ENCODE peak calls at places on chromosomes 13 and 19, in six cellular contexts. One of them, this sample, is unnamed. For H3K4me1, the result is how much of the 10 kb centered on the place peaks cover.

GRCh38 chr19:56671613-56671994 is at the start of gene ZNF835:
- DNase-seq in H9: no peak
- DNase-seq in mammary epithelial cell: no peak
- DNase-seq in IMR-90: no peak
- DNase-seq in neural progenitor cell: no peak
- DNase-seq in endothelial cell of umbilical vein: no peak
- DNase-seq in this sample: no peak

GRCh38 chr19:45568732-45569131 is 15.9 kb downstream of the OPA3 start:
- DNase-seq in mammary epithelial cell: peak
- DNase-seq in neural progenitor cell: no peak
- DNase-seq in H9: no peak
- DNase-seq in endothelial cell of umbilical vein: peak
- DNase-seq in IMR-90: peak
- DNase-seq in this sample: peak

GRCh38 chr19:14113762-14114414 is 3.7 kb downstream of the PRKACA start:
- DNase-seq in IMR-90: no peak
- DNase-seq in endothelial cell of umbilical vein: no peak
- DNase-seq in H9: no peak
- DNase-seq in neural progenitor cell: no peak
- DNase-seq in mammary epithelial cell: no peak
- DNase-seq in this sample: no peak

GRCh38 chr13:105365831-105366230 is 1169.6 kb downstream of the EFNB2 start:
- DNase-seq in H9: no peak
- DNase-seq in neural progenitor cell: no peak
- DNase-seq in IMR-90: no peak
- DNase-seq in endothelial cell of umbilical vein: no peak
- DNase-seq in mammary epithelial cell: peak
- DNase-seq in this sample: no peak

GRCh38 chr19:29086182-29086581 is 126.8 kb downstream of the UQCRFS1 start:
- DNase-seq in mammary epithelial cell: no peak
- DNase-seq in neural progenitor cell: no peak
- DNase-seq in H9: no peak
- DNase-seq in IMR-90: no peak
- DNase-seq in endothelial cell of umbilical vein: no peak
- DNase-seq in this sample: no peak

GRCh38 chr13:98845726-98846125 is 93.3 kb upstream of the SLC15A1 start:
- DNase-seq in IMR-90: no peak
- DNase-seq in mammary epithelial cell: no peak
- DNase-seq in H9: no peak
- DNase-seq in endothelial cell of umbilical vein: no peak
- DNase-seq in neural progenitor cell: no peak
- DNase-seq in this sample: no peak

GRCh38 chr13:45472171-45472705 is 7.5 kb downstream of the COG3 start:
- DNase-seq in mammary epithelial cell: no peak
- DNase-seq in endothelial cell of umbilical vein: no peak
- DNase-seq in H9: no peak
- DNase-seq in neural progenitor cell: no peak
- DNase-seq in IMR-90: peak
- DNase-seq in this sample: peak

GRCh38 chr13:87656311-87656710 is 14.9 kb upstream of the SLITRK5 start:
- DNase-seq in H9: no peak
- DNase-seq in IMR-90: no peak
- DNase-seq in neural progenitor cell: peak
- DNase-seq in endothelial cell of umbilical vein: no peak
- DNase-seq in mammary epithelial cell: no peak
- DNase-seq in this sample: no peak

GRCh38 chr13:48586591-48587103 is 53.8 kb upstream of the RCBTB2 start:
- DNase-seq in mammary epithelial cell: no peak
- DNase-seq in endothelial cell of umbilical vein: peak
- DNase-seq in H9: no peak
- DNase-seq in neural progenitor cell: no peak
- DNase-seq in IMR-90: peak
- DNase-seq in this sample: no peak

GRCh38 chr13:35388979-35389378 is 87.5 kb downstream of the MAB21L1 start:
- DNase-seq in H9: no peak
- DNase-seq in IMR-90: peak
- DNase-seq in neural progenitor cell: no peak
- DNase-seq in mammary epithelial cell: no peak
- DNase-seq in endothelial cell of umbilical vein: peak
- DNase-seq in this sample: peak

GRCh38 chr19:29292146-29292545 is 79.2 kb upstream of the UQCRFS1 start:
- DNase-seq in mammary epithelial cell: no peak
- DNase-seq in endothelial cell of umbilical vein: no peak
- DNase-seq in IMR-90: no peak
- DNase-seq in H9: no peak
- DNase-seq in neural progenitor cell: no peak
- DNase-seq in this sample: no peak

GRCh38 chr13:30720470-30720869 is 14.9 kb upstream of the ALOX5AP start:
- DNase-seq in IMR-90: no peak
- DNase-seq in neural progenitor cell: no peak
- DNase-seq in H9: no peak
- DNase-seq in mammary epithelial cell: no peak
- DNase-seq in endothelial cell of umbilical vein: no peak
- DNase-seq in this sample: peak

GRCh38 chr13:98254541-98254940 is 77.5 kb upstream of the RNF113B start:
- DNase-seq in IMR-90: peak
- DNase-seq in mammary epithelial cell: no peak
- DNase-seq in endothelial cell of umbilical vein: no peak
- DNase-seq in H9: no peak
- DNase-seq in neural progenitor cell: no peak
- DNase-seq in this sample: peak

GRCh38 chr19:13022111-13022858 is 27.0 kb downstream of the NFIX start:
- DNase-seq in mammary epithelial cell: peak
- DNase-seq in neural progenitor cell: no peak
- DNase-seq in endothelial cell of umbilical vein: no peak
- DNase-seq in IMR-90: peak
- DNase-seq in H9: no peak
- DNase-seq in this sample: peak

GRCh38 chr19:29287061-29287460 is 74.1 kb upstream of the UQCRFS1 start:
- DNase-seq in IMR-90: no peak
- DNase-seq in endothelial cell of umbilical vein: no peak
- DNase-seq in neural progenitor cell: no peak
- DNase-seq in mammary epithelial cell: no peak
- DNase-seq in H9: no peak
- DNase-seq in this sample: no peak

GRCh38 chr19:3844596-3844995 is 24.2 kb downstream of the ZFR2 start:
- DNase-seq in endothelial cell of umbilical vein: no peak
- DNase-seq in H9: no peak
- DNase-seq in IMR-90: peak
- DNase-seq in mammary epithelial cell: no peak
- DNase-seq in neural progenitor cell: no peak
- DNase-seq in this sample: peak

GRCh38 chr19:42191855-42192254 is 25.6 kb downstream of the DEDD2 start:
- DNase-seq in IMR-90: peak
- DNase-seq in neural progenitor cell: no peak
- DNase-seq in H9: no peak
- DNase-seq in endothelial cell of umbilical vein: no peak
- DNase-seq in mammary epithelial cell: peak
- DNase-seq in this sample: peak

GRCh38 chr19:38252385-38252784 is 3.8 kb downstream of the PPP1R14A start:
- DNase-seq in H9: no peak
- DNase-seq in IMR-90: no peak
- DNase-seq in mammary epithelial cell: no peak
- DNase-seq in endothelial cell of umbilical vein: no peak
- DNase-seq in neural progenitor cell: no peak
- DNase-seq in this sample: no peak

GRCh38 chr19:31783592-31783991 is 434.4 kb upstream of the TSHZ3 start:
- DNase-seq in mammary epithelial cell: no peak
- DNase-seq in IMR-90: no peak
- DNase-seq in H9: no peak
- DNase-seq in neural progenitor cell: peak
- DNase-seq in endothelial cell of umbilical vein: no peak
- DNase-seq in this sample: no peak

GRCh38 chr13:113410472-113411201 is 42.7 kb downstream of the ADPRHL1 start:
- DNase-seq in neural progenitor cell: no peak
- DNase-seq in endothelial cell of umbilical vein: no peak
- DNase-seq in mammary epithelial cell: peak
- DNase-seq in H9: no peak
- DNase-seq in IMR-90: peak
- DNase-seq in this sample: peak

GRCh38 chr19:15249560-15249874 is 17.3 kb upstream of the EPHX3 start:
- DNase-seq in H9: no peak
- DNase-seq in IMR-90: no peak
- DNase-seq in endothelial cell of umbilical vein: no peak
- DNase-seq in mammary epithelial cell: no peak
- DNase-seq in neural progenitor cell: no peak
- DNase-seq in this sample: no peak
- H3K9ac ChIP-seq in H9: no peak
- H3K9ac ChIP-seq in IMR-90: peak
- H3K9ac ChIP-seq in endothelial cell of umbilical vein: peak
- H3K9ac ChIP-seq in mammary epithelial cell: peak
- H3K9ac ChIP-seq in neural progenitor cell: no peak
- H3K9ac ChIP-seq in this sample: peak

GRCh38 chr19:18306209-18306902 is 16.5 kb downstream of the LSM4 start:
- DNase-seq in H9: no peak
- DNase-seq in endothelial cell of umbilical vein: no peak
- DNase-seq in mammary epithelial cell: no peak
- DNase-seq in IMR-90: no peak
- DNase-seq in neural progenitor cell: no peak
- DNase-seq in this sample: no peak
- H3K4me1 ChIP-seq in H9: under half
- H3K4me1 ChIP-seq in endothelial cell of umbilical vein: under half
- H3K4me1 ChIP-seq in mammary epithelial cell: under half
- H3K4me1 ChIP-seq in IMR-90: under half
- H3K4me1 ChIP-seq in neural progenitor cell: under half
- H3K4me1 ChIP-seq in this sample: under half

GRCh38 chr19:799076-799881 is 2.0 kb downstream of the PTBP1 start:
- DNase-seq in endothelial cell of umbilical vein: peak
- DNase-seq in IMR-90: peak
- DNase-seq in neural progenitor cell: peak
- DNase-seq in H9: peak
- DNase-seq in mammary epithelial cell: peak
- DNase-seq in this sample: peak

GRCh38 chr19:797528-798414 is 519 bp downstream of the PTBP1 start:
- DNase-seq in endothelial cell of umbilical vein: peak
- DNase-seq in mammary epithelial cell: peak
- DNase-seq in IMR-90: peak
- DNase-seq in H9: peak
- DNase-seq in neural progenitor cell: peak
- DNase-seq in this sample: peak

GRCh38 chr19:796692-797527 is at the start of gene PTBP1:
- DNase-seq in neural progenitor cell: peak
- DNase-seq in mammary epithelial cell: peak
- DNase-seq in endothelial cell of umbilical vein: peak
- DNase-seq in H9: peak
- DNase-seq in IMR-90: peak
- DNase-seq in this sample: peak

GRCh38 chr19:800360-801029 is 3.2 kb downstream of the PTBP1 start:
- DNase-seq in neural progenitor cell: no peak
- DNase-seq in H9: no peak
- DNase-seq in mammary epithelial cell: peak
- DNase-seq in endothelial cell of umbilical vein: peak
- DNase-seq in IMR-90: no peak
- DNase-seq in this sample: no peak

DNA sequence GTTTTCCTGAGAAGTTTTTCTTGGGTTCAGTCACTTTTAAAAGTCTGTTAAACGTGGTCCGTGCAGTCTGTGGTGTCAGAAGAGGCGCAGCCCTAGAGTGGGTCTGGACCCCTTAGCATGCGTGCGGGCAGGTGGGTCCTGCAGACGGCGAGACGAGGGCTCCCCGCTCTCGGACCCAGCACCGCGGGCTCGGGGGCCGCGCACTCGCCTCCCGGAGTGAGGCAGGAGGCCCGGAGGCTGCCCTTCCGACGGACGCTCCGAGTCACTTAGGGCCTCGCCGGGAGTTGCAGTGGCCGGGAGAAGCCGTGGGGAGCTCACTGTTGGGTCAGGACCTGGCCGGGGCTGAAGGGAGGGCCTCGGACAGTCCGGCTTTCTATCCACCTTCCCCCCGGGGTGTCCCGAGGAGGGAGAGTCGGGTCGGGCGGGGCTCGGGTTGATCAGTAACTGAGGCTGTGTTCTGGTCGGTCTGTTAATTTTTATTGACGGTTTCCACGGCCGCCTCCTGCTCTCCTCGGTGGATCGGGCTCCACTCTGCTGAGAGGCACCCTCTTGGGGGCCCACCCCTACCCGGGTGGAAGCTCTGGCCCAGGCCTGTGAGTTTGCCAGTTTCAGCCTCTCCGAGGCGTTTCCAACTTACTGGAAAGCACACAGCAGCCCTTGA is 1.3 kb downstream of the PTBP1 start:
- DNase-seq in H9: no peak
- DNase-seq in endothelial cell of umbilical vein: no peak
- DNase-seq in IMR-90: no peak
- DNase-seq in mammary epithelial cell: no peak
- DNase-seq in neural progenitor cell: peak
- DNase-seq in this sample: peak
- H3K9ac ChIP-seq in H9: peak
- H3K9ac ChIP-seq in endothelial cell of umbilical vein: peak
- H3K9ac ChIP-seq in IMR-90: peak
- H3K9ac ChIP-seq in mammary epithelial cell: peak
- H3K9ac ChIP-seq in neural progenitor cell: peak
- H3K9ac ChIP-seq in this sample: peak

GRCh38 chr13:110533771-110534670 is 27.5 kb downstream of the RAB20 start:
- DNase-seq in IMR-90: no peak
- DNase-seq in H9: no peak
- DNase-seq in neural progenitor cell: no peak
- DNase-seq in endothelial cell of umbilical vein: no peak
- DNase-seq in mammary epithelial cell: no peak
- DNase-seq in this sample: no peak
- H3K4me1 ChIP-seq in IMR-90: under half
- H3K4me1 ChIP-seq in H9: under half
- H3K4me1 ChIP-seq in neural progenitor cell: under half
- H3K4me1 ChIP-seq in endothelial cell of umbilical vein: under half
- H3K4me1 ChIP-seq in mammary epithelial cell: under half
- H3K4me1 ChIP-seq in this sample: under half